ENCODE peak calls at places on chromosomes 11 and 22, in seven cellular contexts. Q is ovary; J is endothelial cell; T is activated gamma-delta T cell treated with anti-CD3 and anti-CD28 coated beads, Interleukin-2, amount 50 U/mL, for 16 hours; W is stimulated activated CD8-positive, alpha-beta memory T cell treated with anti-CD3 and anti-CD28 coated beads, Interleukin-4, amount 100 ng/mL, for 24 hours; Y is WERI-Rb-1; F is NCI-H187. A is an unnamed sample.

GRCh38 chr22:42439021-42439420 is 6.8 kb upstream of the NFAM1 start:
- DNase-seq in Q (no peak), J (no peak), T (no peak), W (no peak), Y (no peak), F (no peak), A (no peak)

GRCh38 chr11:83070878-83071640 is 638 bp downstream of the RAB30 start:
- DNase-seq in Q (peak), J (peak), T (peak), W (peak), Y (peak), F (no peak), A (peak)

GRCh38 chr11:99020324-99021225 is at the start of gene CNTN5:
- DNase-seq in Q (no peak), J (peak), T (no peak), W (peak), Y (peak), F (no peak), A (no peak)

GRCh38 chr11:98734686-98735085 is 286.1 kb upstream of the CNTN5 start:
- DNase-seq in Q (no peak), J (no peak), T (no peak), W (no peak), Y (no peak), F (no peak), A (no peak)

GRCh38 chr11:59186130-59186594 is 14.2 kb downstream of the DTX4 start:
- DNase-seq in Q (no peak), J (peak), T (peak), W (peak), Y (peak), F (no peak), A (no peak)

GRCh38 chr22:50600541-50600940 is at the start of gene MAPK8IP2:
- DNase-seq in Q (no peak), J (no peak), T (no peak), W (no peak), Y (peak), F (no peak), A (no peak)

GRCh38 chr11:47791774-47792173 is 24.6 kb upstream of the FNBP4 start:
- DNase-seq in Q (no peak), J (no peak), T (no peak), W (no peak), Y (no peak), F (no peak), A (no peak)

GRCh38 chr11:20208622-20209090 is 48.4 kb upstream of the DBX1 start:
- DNase-seq in Q (no peak), J (no peak), T (no peak), W (no peak), Y (no peak), F (no peak), A (no peak)

GRCh38 chr22:44202261-44202789 is 21.6 kb downstream of the PARVG start:
- DNase-seq in Q (no peak), J (no peak), T (no peak), W (no peak), Y (no peak), F (no peak), A (peak)

GRCh38 chr22:32323513-32324164 is 34.0 kb upstream of the RFPL3 start:
- DNase-seq in Q (no peak), J (no peak), T (no peak), W (no peak), Y (no peak), F (no peak), A (no peak)

GRCh38 chr11:17852246-17852645 is 117.7 kb downstream of the KCNC1 start:
- DNase-seq in Q (no peak), J (no peak), T (no peak), W (no peak), Y (no peak), F (no peak), A (no peak)